ENCODE peak calls at places on chromosome 3, in six cellular contexts. O, A, H, E, C and N are unnamed samples.

GRCh38 chr3:174859109-174859735 is at the start of gene NAALADL2:
- DNase-seq in C (no peak), A (no peak), E (no peak), O (no peak), H (no peak), N (no peak)

GRCh38 chr3:45642731-45643152 is 46.5 kb upstream of the SACM1L start:
- DNase-seq in H (peak), C (peak), A (peak), E (peak), O (peak), N (peak)

GRCh38 chr3:179146911-179147570 is 1.1 kb upstream of the PIK3CA start:
- DNase-seq in A (peak), E (peak), C (no peak), H (peak), O (no peak), N (peak)

GRCh38 chr3:128076783-128077624 is 24.8 kb downstream of the SEC61A1 start:
- DNase-seq in E (no peak), H (no peak), A (no peak), O (no peak), C (peak), N (peak)

GRCh38 chr3:10404876-10405275 is 84.0 kb upstream of the SEC13 start:
- DNase-seq in C (no peak), A (no peak), H (no peak), O (no peak), E (no peak), N (no peak)

GRCh38 chr3:168250415-168250861 is 154.7 kb upstream of the GOLIM4 start:
- DNase-seq in A (peak), E (peak), C (no peak), O (no peak), H (no peak), N (peak)

GRCh38 chr3:149480326-149481017 is 6.0 kb downstream of the TM4SF4 start:
- DNase-seq in H (no peak), C (peak), A (peak), O (peak), E (peak), N (peak)

GRCh38 chr3:175489406-175489805 is 630.3 kb downstream of the NAALADL2 start:
- DNase-seq in O (no peak), A (no peak), H (no peak), C (no peak), E (no peak), N (no peak)

GRCh38 chr3:108780235-108780634 is 23.0 kb upstream of the RETNLB start:
- DNase-seq in C (no peak), A (no peak), H (no peak), O (no peak), E (no peak), N (no peak)

GRCh38 chr3:177111541-177111949 is 85.7 kb downstream of the TBL1XR1 start:
- DNase-seq in O (no peak), A (no peak), C (no peak), H (no peak), E (no peak), N (no peak)

GRCh38 chr3:120093119-120093922 is 926 bp downstream of the GSK3B start:
- DNase-seq in O (no peak), H (peak), E (peak), C (no peak), A (peak), N (peak)

GRCh38 chr3:193883551-193883950 is 252.4 kb upstream of the HES1 start:
- DNase-seq in A (peak), H (no peak), O (no peak), C (no peak), E (peak), N (no peak)

GRCh38 chr3:6753536-6753935 is 107.4 kb upstream of the GRM7 start:
- DNase-seq in O (no peak), C (no peak), H (no peak), A (no peak), E (no peak), N (no peak)

GRCh38 chr3:108552267-108553159 is 36.7 kb downstream of the CIP2A start:
- DNase-seq in A (peak), E (peak), O (no peak), C (no peak), H (no peak), N (peak)

GRCh38 chr3:169562988-169563774 is 100.3 kb downstream of the MECOM start:
- DNase-seq in A (peak), H (no peak), C (no peak), E (no peak), O (no peak), N (no peak)
- TF ChIP-seq CTCF in A (no peak), H (no peak), C (peak), E (no peak), O (no peak), N (no peak)

DNA sequence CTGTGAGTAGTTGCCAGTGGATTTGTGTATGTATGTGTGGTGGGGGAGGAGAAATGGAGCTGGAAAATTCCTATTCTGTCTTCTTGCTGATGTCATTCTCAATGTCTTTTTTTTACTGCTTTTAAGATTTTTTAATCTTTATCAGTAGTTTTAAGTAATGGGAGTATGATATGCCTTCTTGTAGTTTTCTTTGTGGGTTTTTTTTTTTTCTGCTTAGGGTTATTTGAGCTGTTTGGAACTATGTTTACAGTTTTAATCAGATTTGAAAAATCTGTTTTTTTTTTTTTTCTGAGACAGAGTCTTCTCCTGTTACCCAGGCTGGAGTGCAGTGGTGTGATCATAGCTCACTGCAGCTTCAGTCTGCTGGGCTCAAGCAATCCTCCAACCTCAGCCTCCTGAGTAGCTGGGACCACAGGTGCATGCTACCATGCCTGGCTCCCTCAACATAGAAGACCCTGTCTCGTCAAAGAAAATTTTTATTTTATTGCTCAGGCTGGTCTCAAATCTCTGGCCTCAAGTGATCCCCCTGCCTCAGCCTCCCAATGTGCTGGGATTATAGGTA is 37.1 kb downstream of the RPL39L start:
- DNase-seq in C (no peak), E (no peak), H (no peak), O (no peak), A (no peak), N (peak)
- H3K4me3 ChIP-seq in C (peak), E (peak), H (peak), O (no peak), A (peak), N (peak)

GRCh38 chr3:138186216-138186615 is 885 bp upstream of the ARMC8 start:
- DNase-seq in A (peak), O (no peak), C (no peak), H (no peak), E (no peak), N (peak)

GRCh38 chr3:138184994-138185393 is 2.1 kb upstream of the ARMC8 start:
- DNase-seq in E (no peak), A (peak), H (no peak), C (no peak), O (no peak), N (peak)

GRCh38 chr3:138187296-138188012 is at the start of gene ARMC8:
- DNase-seq in O (peak), A (no peak), E (peak), C (peak), H (peak), N (no peak)

GRCh38 chr3:138188013-138188352 is 882 bp downstream of the ARMC8 start:
- DNase-seq in E (peak), O (no peak), A (peak), C (no peak), H (no peak), N (peak)

GRCh38 chr3:138186803-138187295 is 252 bp upstream of the ARMC8 start:
- DNase-seq in A (peak), H (peak), O (peak), E (no peak), C (peak), N (peak)
- TF ChIP-seq CTCF in A (no peak), H (no peak), O (no peak), E (no peak), C (no peak), N (no peak)

DNA sequence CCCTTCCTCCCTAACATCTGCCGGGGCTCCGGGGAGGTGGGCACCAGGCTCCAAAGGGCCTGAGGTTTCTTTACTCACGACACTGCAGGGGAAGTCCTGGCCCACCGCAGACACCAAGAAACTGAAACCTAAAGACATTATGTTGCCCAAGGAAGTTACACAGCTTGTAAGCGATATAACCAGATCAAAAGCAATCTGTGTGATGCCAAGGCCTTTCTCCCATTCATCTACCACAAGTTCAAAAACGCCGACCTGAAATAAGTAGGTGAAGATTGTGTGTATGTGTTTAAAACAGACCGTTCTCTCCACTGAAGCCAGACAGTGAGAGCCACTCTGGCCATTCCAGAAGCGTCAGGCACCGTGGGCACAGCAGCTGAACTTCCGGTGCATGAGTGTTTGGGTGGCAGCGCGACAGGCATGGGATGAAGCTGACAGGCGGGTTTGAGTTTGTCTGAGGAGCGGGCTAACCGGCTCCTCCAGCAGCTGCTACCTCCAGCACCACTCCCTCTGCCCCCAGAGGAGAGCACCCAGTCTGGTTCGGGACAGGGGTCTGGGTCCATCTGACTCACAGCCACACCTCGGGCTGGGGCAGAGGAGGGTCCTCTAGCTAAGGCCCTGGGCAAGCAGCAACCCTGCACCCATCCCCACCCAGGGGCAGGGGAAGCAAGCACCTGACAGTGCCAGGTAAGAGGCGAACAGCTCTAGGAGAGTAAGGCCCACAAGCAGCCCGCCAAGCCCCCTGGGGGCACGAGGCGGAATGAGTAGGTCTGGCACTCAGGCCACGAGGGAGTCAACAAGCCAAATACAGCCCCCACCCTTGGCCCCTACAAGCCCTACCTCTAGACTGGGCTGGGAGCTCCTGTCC is 1.3 kb downstream of the TNK2 start:
- DNase-seq in A (no peak), H (no peak), O (peak), C (peak), E (no peak), N (no peak)
- H3K4me3 ChIP-seq in A (no peak), H (no peak), O (no peak), C (peak), E (peak), N (peak)

DNA sequence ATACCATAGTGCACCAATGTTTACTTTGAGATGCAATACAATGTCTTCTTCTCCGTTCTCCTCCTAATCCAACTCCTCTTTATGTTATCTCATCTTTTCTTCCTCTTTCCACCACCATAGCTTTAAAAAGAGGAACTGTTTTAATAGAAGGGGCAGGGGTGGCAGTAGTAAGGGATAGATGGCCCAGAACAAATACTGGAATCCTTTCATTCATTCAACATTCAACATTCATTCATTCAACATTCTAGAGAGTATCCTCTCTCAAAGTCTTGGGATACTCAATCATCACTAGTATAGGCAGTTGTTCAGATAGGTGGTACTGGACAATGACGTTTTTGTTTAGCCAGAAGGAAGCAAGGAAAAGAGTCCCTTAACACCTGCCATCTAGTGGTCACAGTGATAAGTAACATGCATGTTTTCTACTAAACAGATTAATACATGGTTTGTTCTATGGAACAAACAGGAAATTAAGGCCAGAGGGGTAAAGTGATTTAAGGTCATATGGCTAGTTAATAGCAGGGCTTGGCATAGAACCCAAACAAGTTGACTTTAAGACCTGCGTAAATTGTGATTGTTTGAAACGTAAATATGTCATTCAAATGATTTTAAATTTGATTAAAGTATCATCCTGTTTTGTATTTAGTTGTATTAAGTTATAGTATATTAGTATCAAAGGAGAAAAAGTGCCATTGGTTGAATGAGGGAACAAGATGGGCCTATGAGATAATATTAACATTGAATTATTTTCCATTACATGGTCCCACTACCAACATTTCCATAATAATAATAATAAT is 26.9 kb upstream of the EHHADH start:
- DNase-seq in E (peak), C (no peak), O (no peak), A (peak), H (no peak), N (peak)
- TF ChIP-seq CTCF in E (peak), C (peak), O (no peak), A (peak), H (peak), N (peak)